ENCODE peak calls at places on chromosomes 3 and 15, in five cellular contexts. One of them, this sample, is unnamed.

GRCh38 chr3:188839187-188839695 is 332.5 kb upstream of the TPRG1 start:
- DNase-seq in cardiac muscle cell: no peak
- DNase-seq in neuronal stem cell: no peak
- DNase-seq in K562: no peak
- DNase-seq in skeletal muscle cell: no peak
- DNase-seq in this sample: no peak

GRCh38 chr15:71777216-71777943 is 33.0 kb upstream of the NR2E3 start:
- DNase-seq in cardiac muscle cell: no peak
- DNase-seq in neuronal stem cell: no peak
- DNase-seq in K562: no peak
- DNase-seq in skeletal muscle cell: no peak
- DNase-seq in this sample: no peak

GRCh38 chr15:88243895-88244787 is 12.4 kb downstream of the NTRK3 start:
- DNase-seq in cardiac muscle cell: peak
- DNase-seq in neuronal stem cell: peak
- DNase-seq in K562: peak
- DNase-seq in skeletal muscle cell: no peak
- DNase-seq in this sample: no peak

GRCh38 chr3:73719877-73720276 is 95.1 kb upstream of the PDZRN3 start:
- DNase-seq in cardiac muscle cell: peak
- DNase-seq in neuronal stem cell: no peak
- DNase-seq in K562: no peak
- DNase-seq in skeletal muscle cell: peak
- DNase-seq in this sample: no peak

GRCh38 chr15:69861331-69862171 is 236.2 kb downstream of the TLE3 start:
- DNase-seq in cardiac muscle cell: no peak
- DNase-seq in neuronal stem cell: no peak
- DNase-seq in K562: no peak
- DNase-seq in skeletal muscle cell: no peak
- DNase-seq in this sample: no peak

GRCh38 chr3:119918992-119919933 is 137.4 kb downstream of the NR1I2 start:
- DNase-seq in cardiac muscle cell: no peak
- DNase-seq in neuronal stem cell: no peak
- DNase-seq in K562: no peak
- DNase-seq in skeletal muscle cell: no peak
- DNase-seq in this sample: no peak

GRCh38 chr3:124601189-124601588 is 129.1 kb upstream of the UMPS start:
- DNase-seq in cardiac muscle cell: no peak
- DNase-seq in neuronal stem cell: no peak
- DNase-seq in K562: no peak
- DNase-seq in skeletal muscle cell: no peak
- DNase-seq in this sample: no peak

GRCh38 chr3:197027896-197028710 is 1.5 kb downstream of the MELTF start:
- DNase-seq in cardiac muscle cell: no peak
- DNase-seq in neuronal stem cell: no peak
- DNase-seq in K562: no peak
- DNase-seq in skeletal muscle cell: no peak
- DNase-seq in this sample: no peak

GRCh38 chr15:46786886-46787285 is 930.4 kb upstream of the SEMA6D start:
- DNase-seq in cardiac muscle cell: no peak
- DNase-seq in neuronal stem cell: peak
- DNase-seq in K562: no peak
- DNase-seq in skeletal muscle cell: no peak
- DNase-seq in this sample: no peak

GRCh38 chr3:186933801-186934200 is 3.5 kb downstream of the ST6GAL1 start:
- DNase-seq in cardiac muscle cell: no peak
- DNase-seq in neuronal stem cell: no peak
- DNase-seq in K562: no peak
- DNase-seq in skeletal muscle cell: no peak
- DNase-seq in this sample: no peak

GRCh38 chr15:93110502-93111040 is 21.6 kb upstream of the RGMA start:
- DNase-seq in cardiac muscle cell: no peak
- DNase-seq in neuronal stem cell: no peak
- DNase-seq in K562: no peak
- DNase-seq in skeletal muscle cell: no peak
- DNase-seq in this sample: no peak

GRCh38 chr3:143327388-143327787 is 207.8 kb downstream of the CHST2 start:
- DNase-seq in cardiac muscle cell: no peak
- DNase-seq in neuronal stem cell: no peak
- DNase-seq in K562: no peak
- DNase-seq in skeletal muscle cell: no peak
- DNase-seq in this sample: peak

GRCh38 chr3:189842681-189843602 is 211.8 kb downstream of the TP63 start:
- DNase-seq in cardiac muscle cell: no peak
- DNase-seq in neuronal stem cell: no peak
- DNase-seq in K562: no peak
- DNase-seq in skeletal muscle cell: no peak
- DNase-seq in this sample: no peak

GRCh38 chr15:88274534-88275460 is 18.3 kb upstream of the NTRK3 start:
- DNase-seq in cardiac muscle cell: peak
- DNase-seq in neuronal stem cell: peak
- DNase-seq in K562: peak
- DNase-seq in skeletal muscle cell: no peak
- DNase-seq in this sample: no peak

GRCh38 chr3:16720367-16720766 is 115.1 kb upstream of the DAZL start:
- DNase-seq in cardiac muscle cell: no peak
- DNase-seq in neuronal stem cell: no peak
- DNase-seq in K562: no peak
- DNase-seq in skeletal muscle cell: no peak
- DNase-seq in this sample: no peak

GRCh38 chr3:125002834-125003368 is 52.9 kb downstream of the HEG1 start:
- DNase-seq in cardiac muscle cell: no peak
- DNase-seq in neuronal stem cell: no peak
- DNase-seq in K562: no peak
- DNase-seq in skeletal muscle cell: no peak
- DNase-seq in this sample: no peak

GRCh38 chr3:42979044-42979962 is at the start of gene GASK1A:
- DNase-seq in cardiac muscle cell: peak
- DNase-seq in neuronal stem cell: peak
- DNase-seq in K562: no peak
- DNase-seq in skeletal muscle cell: no peak
- DNase-seq in this sample: no peak

GRCh38 chr15:58438956-58439355 is 7.2 kb downstream of the LIPC start:
- DNase-seq in cardiac muscle cell: peak
- DNase-seq in neuronal stem cell: peak
- DNase-seq in K562: peak
- DNase-seq in skeletal muscle cell: no peak
- DNase-seq in this sample: no peak

GRCh38 chr3:11093823-11094340 is 60.4 kb upstream of the HRH1 start:
- DNase-seq in cardiac muscle cell: no peak
- DNase-seq in neuronal stem cell: no peak
- DNase-seq in K562: no peak
- DNase-seq in skeletal muscle cell: no peak
- DNase-seq in this sample: no peak

GRCh38 chr3:11095932-11096265 is 58.4 kb upstream of the HRH1 start:
- DNase-seq in cardiac muscle cell: peak
- DNase-seq in neuronal stem cell: no peak
- DNase-seq in K562: no peak
- DNase-seq in skeletal muscle cell: no peak
- DNase-seq in this sample: no peak

GRCh38 chr3:11099306-11099705 is 55.0 kb upstream of the HRH1 start:
- DNase-seq in cardiac muscle cell: peak
- DNase-seq in neuronal stem cell: no peak
- DNase-seq in K562: no peak
- DNase-seq in skeletal muscle cell: no peak
- DNase-seq in this sample: no peak

GRCh38 chr3:11091791-11092190 is 62.5 kb upstream of the HRH1 start:
- DNase-seq in cardiac muscle cell: no peak
- DNase-seq in neuronal stem cell: no peak
- DNase-seq in K562: no peak
- DNase-seq in skeletal muscle cell: no peak
- DNase-seq in this sample: no peak

DNA sequence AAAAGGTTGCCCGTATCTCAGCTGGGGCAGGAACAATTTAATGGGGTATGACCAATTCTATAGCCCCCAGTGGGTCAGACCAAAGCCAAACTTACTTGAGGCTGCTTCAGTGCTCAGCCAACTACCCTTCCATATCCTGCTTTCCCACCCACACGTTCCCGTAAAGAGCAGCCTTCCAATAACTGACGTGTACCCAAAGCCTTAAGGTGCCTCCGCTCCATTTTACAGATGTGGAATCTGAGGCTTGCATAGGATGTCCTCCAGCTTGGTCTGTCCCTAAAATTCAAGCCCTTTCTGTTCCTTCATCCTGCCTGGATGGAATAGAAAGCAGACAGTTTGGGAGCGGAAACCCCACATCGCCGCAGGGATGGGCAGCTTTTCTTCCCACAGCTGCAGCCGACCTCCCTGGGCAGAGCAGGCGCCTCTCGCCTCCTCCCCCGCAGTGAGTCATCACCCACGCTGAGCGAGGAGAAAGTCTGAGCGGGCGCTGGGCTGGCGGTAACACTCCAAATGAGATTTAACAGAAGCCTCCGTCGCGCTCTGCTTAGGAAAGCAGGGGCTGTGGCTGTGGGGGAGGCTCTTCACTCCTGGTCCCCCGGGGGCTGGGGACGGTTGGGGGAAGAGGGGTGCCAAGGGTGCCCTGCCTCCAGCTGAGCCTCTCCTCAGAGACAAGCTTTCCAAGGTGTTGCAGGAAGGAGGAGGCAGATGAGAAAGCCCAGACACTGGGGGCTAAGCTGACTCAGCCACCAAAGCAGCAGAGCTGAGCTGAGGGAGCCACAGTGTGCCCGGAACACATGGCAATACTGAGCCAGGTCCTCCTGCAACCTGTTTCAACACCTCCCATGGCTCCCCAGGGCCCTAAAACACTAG is 57.8 kb upstream of the HRH1 start:
- DNase-seq in cardiac muscle cell: peak
- DNase-seq in neuronal stem cell: no peak
- DNase-seq in K562: peak
- DNase-seq in skeletal muscle cell: peak
- DNase-seq in this sample: no peak
- H3K4me3 ChIP-seq in cardiac muscle cell: no peak
- H3K4me3 ChIP-seq in neuronal stem cell: no peak
- H3K4me3 ChIP-seq in K562: no peak
- H3K4me3 ChIP-seq in skeletal muscle cell: peak
- H3K4me3 ChIP-seq in this sample: no peak

GRCh38 chr3:122661633-122662032 is 19.0 kb upstream of the PARP14 start:
- DNase-seq in cardiac muscle cell: no peak
- DNase-seq in neuronal stem cell: no peak
- DNase-seq in K562: no peak
- DNase-seq in skeletal muscle cell: no peak
- DNase-seq in this sample: no peak
- H3K4me3 ChIP-seq in cardiac muscle cell: no peak
- H3K4me3 ChIP-seq in neuronal stem cell: no peak
- H3K4me3 ChIP-seq in K562: no peak
- H3K4me3 ChIP-seq in skeletal muscle cell: no peak
- H3K4me3 ChIP-seq in this sample: no peak

GRCh38 chr3:53274938-53275666 is 19.3 kb upstream of the TKT start:
- DNase-seq in cardiac muscle cell: no peak
- DNase-seq in neuronal stem cell: no peak
- DNase-seq in K562: no peak
- DNase-seq in skeletal muscle cell: no peak
- DNase-seq in this sample: no peak

GRCh38 chr3:53264718-53265117 is 8.9 kb upstream of the TKT start:
- DNase-seq in cardiac muscle cell: no peak
- DNase-seq in neuronal stem cell: no peak
- DNase-seq in K562: no peak
- DNase-seq in skeletal muscle cell: no peak
- DNase-seq in this sample: no peak

GRCh38 chr3:53267766-53268165 is 11.9 kb upstream of the TKT start:
- DNase-seq in cardiac muscle cell: no peak
- DNase-seq in neuronal stem cell: no peak
- DNase-seq in K562: no peak
- DNase-seq in skeletal muscle cell: no peak
- DNase-seq in this sample: no peak

GRCh38 chr3:53273271-53273670 is 17.4 kb upstream of the TKT start:
- DNase-seq in cardiac muscle cell: no peak
- DNase-seq in neuronal stem cell: no peak
- DNase-seq in K562: no peak
- DNase-seq in skeletal muscle cell: no peak
- DNase-seq in this sample: no peak

DNA sequence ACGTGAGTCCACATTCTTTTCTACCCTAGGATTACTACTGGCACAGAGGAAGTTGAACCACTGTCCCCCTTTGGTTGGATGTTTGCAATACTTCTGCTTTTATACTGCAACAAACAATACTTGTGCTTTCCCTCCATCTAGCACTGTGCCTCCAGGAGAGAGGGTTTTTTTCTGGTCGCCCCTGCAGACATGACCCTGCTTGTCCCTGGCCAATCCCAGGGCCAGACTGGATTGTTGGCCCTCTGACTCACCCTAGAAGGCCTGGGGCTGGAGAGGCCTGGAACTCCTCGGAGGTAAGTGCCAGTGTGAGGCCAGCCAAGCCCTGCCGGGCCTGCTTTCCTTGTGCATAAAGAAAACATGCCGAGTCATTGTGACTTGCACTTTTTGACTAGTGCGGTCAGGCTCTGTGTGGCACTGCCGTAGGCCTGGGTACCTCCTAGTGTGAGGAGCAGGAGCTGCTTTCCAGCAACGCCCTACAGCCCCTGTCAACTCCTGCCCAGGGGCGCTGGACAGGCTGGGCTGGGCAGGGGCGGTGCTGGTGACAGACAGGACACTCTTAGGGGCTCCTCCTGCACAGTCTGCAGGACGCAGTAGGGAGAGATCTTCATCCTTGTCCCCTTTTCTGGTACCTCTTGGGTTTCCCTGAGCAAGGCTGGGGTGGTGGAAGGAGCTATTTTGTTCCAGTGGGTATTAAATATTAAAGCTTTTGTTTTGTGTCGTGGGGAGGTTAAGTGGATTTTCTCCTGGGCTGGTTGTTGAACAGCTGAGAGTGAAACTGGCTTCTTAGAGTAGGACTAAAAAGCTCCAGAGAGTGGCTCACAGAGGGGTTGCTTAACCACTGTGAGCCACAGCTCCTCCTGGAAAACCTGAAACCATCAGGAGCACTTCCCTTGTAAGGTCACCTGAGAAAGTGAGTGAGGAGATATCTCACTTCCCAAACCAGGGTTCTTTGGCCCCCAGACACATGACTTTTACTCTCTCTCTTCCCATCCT is 14.4 kb upstream of the TKT start:
- DNase-seq in cardiac muscle cell: peak
- DNase-seq in neuronal stem cell: peak
- DNase-seq in K562: peak
- DNase-seq in skeletal muscle cell: peak
- DNase-seq in this sample: peak
- H3K4me3 ChIP-seq in cardiac muscle cell: no peak
- H3K4me3 ChIP-seq in neuronal stem cell: no peak
- H3K4me3 ChIP-seq in K562: peak
- H3K4me3 ChIP-seq in skeletal muscle cell: no peak
- H3K4me3 ChIP-seq in this sample: peak

GRCh38 chr15:85587707-85588441 is 206.9 kb downstream of the KLHL25 start:
- DNase-seq in cardiac muscle cell: peak
- DNase-seq in neuronal stem cell: no peak
- DNase-seq in K562: no peak
- DNase-seq in skeletal muscle cell: no peak
- DNase-seq in this sample: no peak

GRCh38 chr15:85583404-85584390 is 203.3 kb downstream of the AKAP13 start:
- DNase-seq in cardiac muscle cell: peak
- DNase-seq in neuronal stem cell: peak
- DNase-seq in K562: no peak
- DNase-seq in skeletal muscle cell: peak
- DNase-seq in this sample: no peak

GRCh38 chr15:85582076-85582718 is 201.8 kb downstream of the AKAP13 start:
- DNase-seq in cardiac muscle cell: peak
- DNase-seq in neuronal stem cell: no peak
- DNase-seq in K562: no peak
- DNase-seq in skeletal muscle cell: no peak
- DNase-seq in this sample: no peak

GRCh38 chr15:85582719-85583089 is 202.3 kb downstream of the AKAP13 start:
- DNase-seq in cardiac muscle cell: peak
- DNase-seq in neuronal stem cell: no peak
- DNase-seq in K562: peak
- DNase-seq in skeletal muscle cell: no peak
- DNase-seq in this sample: no peak

GRCh38 chr15:85584791-85585360 is 204.5 kb downstream of the AKAP13 start:
- DNase-seq in cardiac muscle cell: no peak
- DNase-seq in neuronal stem cell: no peak
- DNase-seq in K562: no peak
- DNase-seq in skeletal muscle cell: no peak
- DNase-seq in this sample: no peak
- H3K4me3 ChIP-seq in cardiac muscle cell: no peak
- H3K4me3 ChIP-seq in neuronal stem cell: no peak
- H3K4me3 ChIP-seq in K562: no peak
- H3K4me3 ChIP-seq in skeletal muscle cell: no peak
- H3K4me3 ChIP-seq in this sample: no peak

This sample was measured in SK-N-MC.